ENCODE peak calls at places on chromosome 1, in eight cellular contexts. One of them, this sample, is unnamed.

GRCh38 chr1:30635386-30635975 is 87.9 kb downstream of the MATN1 start:
- DNase-seq in endodermal cell: no peak
- DNase-seq in heart left ventricle: no peak
- DNase-seq in hepatocyte: no peak
- DNase-seq in K562: no peak
- DNase-seq in colonic mucosa: no peak
- DNase-seq in DND-41: no peak
- DNase-seq in CD4-positive, CD25-positive, alpha-beta regulatory T cell: no peak
- DNase-seq in this sample: no peak

GRCh38 chr1:157115429-157115838 is 15.8 kb upstream of the ETV3L start:
- DNase-seq in CD4-positive, CD25-positive, alpha-beta regulatory T cell: no peak
- DNase-seq in colonic mucosa: no peak
- DNase-seq in K562: no peak
- DNase-seq in DND-41: no peak
- DNase-seq in hepatocyte: no peak
- DNase-seq in endodermal cell: peak; percentile 72
- DNase-seq in heart left ventricle: no peak
- DNase-seq in this sample: no peak

GRCh38 chr1:9410737-9411297 is 118.1 kb downstream of the SPSB1 start:
- DNase-seq in heart left ventricle: no peak
- DNase-seq in hepatocyte: peak; percentile 58
- DNase-seq in colonic mucosa: no peak
- DNase-seq in K562: peak; percentile 47
- DNase-seq in CD4-positive, CD25-positive, alpha-beta regulatory T cell: peak; percentile 30
- DNase-seq in DND-41: peak; percentile 52
- DNase-seq in endodermal cell: no peak
- DNase-seq in this sample: no peak

GRCh38 chr1:113538225-113538624 is 147.9 kb downstream of the MAGI3 start:
- DNase-seq in endodermal cell: no peak
- DNase-seq in hepatocyte: no peak
- DNase-seq in CD4-positive, CD25-positive, alpha-beta regulatory T cell: no peak
- DNase-seq in DND-41: no peak
- DNase-seq in heart left ventricle: no peak
- DNase-seq in K562: no peak
- DNase-seq in colonic mucosa: no peak
- DNase-seq in this sample: no peak

GRCh38 chr1:248818505-248819374 is 7.0 kb downstream of the SH3BP5L start:
- DNase-seq in hepatocyte: no peak
- DNase-seq in K562: peak; percentile 3
- DNase-seq in CD4-positive, CD25-positive, alpha-beta regulatory T cell: no peak
- DNase-seq in colonic mucosa: peak; percentile 15
- DNase-seq in heart left ventricle: no peak
- DNase-seq in endodermal cell: no peak
- DNase-seq in DND-41: no peak
- DNase-seq in this sample: no peak

GRCh38 chr1:107555578-107555977 is 409.4 kb downstream of the VAV3 start:
- DNase-seq in K562: no peak
- DNase-seq in hepatocyte: no peak
- DNase-seq in DND-41: no peak
- DNase-seq in endodermal cell: no peak
- DNase-seq in CD4-positive, CD25-positive, alpha-beta regulatory T cell: no peak
- DNase-seq in colonic mucosa: no peak
- DNase-seq in heart left ventricle: no peak
- DNase-seq in this sample: no peak

GRCh38 chr1:204123376-204123775 is 28.5 kb downstream of the ETNK2 start:
- DNase-seq in endodermal cell: peak; percentile 84
- DNase-seq in CD4-positive, CD25-positive, alpha-beta regulatory T cell: no peak
- DNase-seq in DND-41: no peak
- DNase-seq in hepatocyte: no peak
- DNase-seq in colonic mucosa: no peak
- DNase-seq in heart left ventricle: no peak
- DNase-seq in K562: peak; percentile 46
- DNase-seq in this sample: no peak

GRCh38 chr1:53638641-53639035 is 100.3 kb downstream of the GLIS1 start:
- DNase-seq in DND-41: no peak
- DNase-seq in heart left ventricle: no peak
- DNase-seq in CD4-positive, CD25-positive, alpha-beta regulatory T cell: no peak
- DNase-seq in colonic mucosa: no peak
- DNase-seq in endodermal cell: peak; percentile 41
- DNase-seq in K562: no peak
- DNase-seq in hepatocyte: no peak
- DNase-seq in this sample: no peak

GRCh38 chr1:224090116-224090515 is 23.8 kb upstream of the FBXO28 start:
- DNase-seq in endodermal cell: no peak
- DNase-seq in DND-41: no peak
- DNase-seq in heart left ventricle: no peak
- DNase-seq in CD4-positive, CD25-positive, alpha-beta regulatory T cell: no peak
- DNase-seq in colonic mucosa: no peak
- DNase-seq in K562: no peak
- DNase-seq in hepatocyte: no peak
- DNase-seq in this sample: no peak

GRCh38 chr1:166080965-166081870 is 85.6 kb downstream of the FAM78B start:
- DNase-seq in K562: no peak
- DNase-seq in hepatocyte: no peak
- DNase-seq in colonic mucosa: no peak
- DNase-seq in DND-41: peak; percentile 78
- DNase-seq in endodermal cell: peak; percentile 32
- DNase-seq in heart left ventricle: no peak
- DNase-seq in CD4-positive, CD25-positive, alpha-beta regulatory T cell: no peak
- DNase-seq in this sample: no peak

GRCh38 chr1:237794071-237794470 is 96.7 kb downstream of the ZP4 start:
- DNase-seq in K562: no peak
- DNase-seq in heart left ventricle: no peak
- DNase-seq in DND-41: no peak
- DNase-seq in CD4-positive, CD25-positive, alpha-beta regulatory T cell: no peak
- DNase-seq in colonic mucosa: no peak
- DNase-seq in hepatocyte: peak; percentile 15
- DNase-seq in endodermal cell: no peak
- DNase-seq in this sample: no peak

GRCh38 chr1:159867322-159868064 is 5.0 kb upstream of the VSIG8 start:
- DNase-seq in heart left ventricle: peak; percentile 50
- DNase-seq in hepatocyte: peak; percentile 68
- DNase-seq in K562: no peak
- DNase-seq in CD4-positive, CD25-positive, alpha-beta regulatory T cell: no peak
- DNase-seq in endodermal cell: peak; percentile 77
- DNase-seq in colonic mucosa: peak; percentile 89
- DNase-seq in DND-41: no peak
- DNase-seq in this sample: no peak

GRCh38 chr1:3012511-3013291 is 8.6 kb upstream of the ACTRT2 start:
- DNase-seq in DND-41: peak; percentile 11
- DNase-seq in heart left ventricle: peak; percentile 75
- DNase-seq in endodermal cell: peak; percentile 86
- DNase-seq in hepatocyte: peak; percentile 63
- DNase-seq in K562: peak; percentile 86
- DNase-seq in CD4-positive, CD25-positive, alpha-beta regulatory T cell: peak; percentile 10
- DNase-seq in colonic mucosa: peak; percentile 57
- DNase-seq in this sample: peak; percentile 14

GRCh38 chr1:224632381-224632871 is 16.3 kb downstream of the CNIH3 start:
- DNase-seq in endodermal cell: no peak
- DNase-seq in colonic mucosa: no peak
- DNase-seq in K562: no peak
- DNase-seq in CD4-positive, CD25-positive, alpha-beta regulatory T cell: no peak
- DNase-seq in heart left ventricle: no peak
- DNase-seq in DND-41: no peak
- DNase-seq in hepatocyte: no peak
- DNase-seq in this sample: no peak

GRCh38 chr1:156410740-156411139 is 41.7 kb downstream of the RHBG start:
- DNase-seq in endodermal cell: no peak
- DNase-seq in K562: no peak
- DNase-seq in hepatocyte: no peak
- DNase-seq in CD4-positive, CD25-positive, alpha-beta regulatory T cell: no peak
- DNase-seq in DND-41: no peak
- DNase-seq in colonic mucosa: no peak
- DNase-seq in heart left ventricle: no peak
- DNase-seq in this sample: no peak

GRCh38 chr1:184212649-184213314 is 161.3 kb downstream of the TSEN15 start:
- DNase-seq in heart left ventricle: no peak
- DNase-seq in K562: no peak
- DNase-seq in CD4-positive, CD25-positive, alpha-beta regulatory T cell: no peak
- DNase-seq in endodermal cell: peak; percentile 59
- DNase-seq in colonic mucosa: no peak
- DNase-seq in hepatocyte: peak; percentile 71
- DNase-seq in DND-41: no peak
- DNase-seq in this sample: no peak

GRCh38 chr1:153775432-153776311 is 465 bp downstream of the SLC27A3 start:
- DNase-seq in endodermal cell: peak; percentile 98
- DNase-seq in hepatocyte: peak; percentile 91
- DNase-seq in colonic mucosa: peak; percentile 85
- DNase-seq in CD4-positive, CD25-positive, alpha-beta regulatory T cell: peak; percentile 59
- DNase-seq in K562: no peak
- DNase-seq in heart left ventricle: peak; percentile 71
- DNase-seq in DND-41: no peak
- DNase-seq in this sample: peak; percentile 31

GRCh38 chr1:155241851-155242264 is 13.4 kb downstream of the ENTREP3 start:
- DNase-seq in hepatocyte: no peak
- DNase-seq in colonic mucosa: no peak
- DNase-seq in heart left ventricle: no peak
- DNase-seq in DND-41: no peak
- DNase-seq in endodermal cell: no peak
- DNase-seq in K562: no peak
- DNase-seq in CD4-positive, CD25-positive, alpha-beta regulatory T cell: no peak
- DNase-seq in this sample: no peak

GRCh38 chr1:99133759-99134158 is 129.1 kb upstream of the PLPPR5 start:
- DNase-seq in hepatocyte: no peak
- DNase-seq in heart left ventricle: no peak
- DNase-seq in DND-41: no peak
- DNase-seq in CD4-positive, CD25-positive, alpha-beta regulatory T cell: no peak
- DNase-seq in endodermal cell: no peak
- DNase-seq in K562: no peak
- DNase-seq in colonic mucosa: no peak
- DNase-seq in this sample: no peak

GRCh38 chr1:2980073-2980791 is 41.0 kb upstream of the ACTRT2 start:
- DNase-seq in endodermal cell: no peak
- DNase-seq in K562: no peak
- DNase-seq in hepatocyte: no peak
- DNase-seq in heart left ventricle: no peak
- DNase-seq in colonic mucosa: no peak
- DNase-seq in DND-41: no peak
- DNase-seq in CD4-positive, CD25-positive, alpha-beta regulatory T cell: no peak
- DNase-seq in this sample: no peak

GRCh38 chr1:180722586-180722985 is 90.8 kb downstream of the XPR1 start:
- DNase-seq in colonic mucosa: no peak
- DNase-seq in K562: no peak
- DNase-seq in hepatocyte: no peak
- DNase-seq in endodermal cell: no peak
- DNase-seq in DND-41: no peak
- DNase-seq in heart left ventricle: no peak
- DNase-seq in CD4-positive, CD25-positive, alpha-beta regulatory T cell: no peak
- DNase-seq in this sample: no peak

GRCh38 chr1:234875328-234875952 is 253.2 kb downstream of the TOMM20 start:
- DNase-seq in colonic mucosa: no peak
- DNase-seq in hepatocyte: no peak
- DNase-seq in CD4-positive, CD25-positive, alpha-beta regulatory T cell: no peak
- DNase-seq in DND-41: no peak
- DNase-seq in K562: no peak
- DNase-seq in heart left ventricle: no peak
- DNase-seq in endodermal cell: no peak
- DNase-seq in this sample: no peak

GRCh38 chr1:93672069-93672468 is 9.6 kb downstream of the BCAR3 start:
- DNase-seq in colonic mucosa: peak; percentile 93
- DNase-seq in endodermal cell: no peak
- DNase-seq in heart left ventricle: peak; percentile 91
- DNase-seq in CD4-positive, CD25-positive, alpha-beta regulatory T cell: no peak
- DNase-seq in K562: peak; percentile 64
- DNase-seq in hepatocyte: peak; percentile 91
- DNase-seq in DND-41: no peak
- DNase-seq in this sample: no peak
- H3K27ac ChIP-seq in colonic mucosa: no peak overlapping the region
- H3K27ac ChIP-seq in endodermal cell: no peak overlapping the region
- H3K27ac ChIP-seq in heart left ventricle: peak overlapping the region; percentile 76
- H3K27ac ChIP-seq in CD4-positive, CD25-positive, alpha-beta regulatory T cell: no peak overlapping the region
- H3K27ac ChIP-seq in K562: no peak overlapping the region
- H3K27ac ChIP-seq in hepatocyte: peak overlapping the region; percentile 64
- H3K27ac ChIP-seq in DND-41: no peak overlapping the region
- H3K27ac ChIP-seq in this sample: no peak overlapping the region

DNA sequence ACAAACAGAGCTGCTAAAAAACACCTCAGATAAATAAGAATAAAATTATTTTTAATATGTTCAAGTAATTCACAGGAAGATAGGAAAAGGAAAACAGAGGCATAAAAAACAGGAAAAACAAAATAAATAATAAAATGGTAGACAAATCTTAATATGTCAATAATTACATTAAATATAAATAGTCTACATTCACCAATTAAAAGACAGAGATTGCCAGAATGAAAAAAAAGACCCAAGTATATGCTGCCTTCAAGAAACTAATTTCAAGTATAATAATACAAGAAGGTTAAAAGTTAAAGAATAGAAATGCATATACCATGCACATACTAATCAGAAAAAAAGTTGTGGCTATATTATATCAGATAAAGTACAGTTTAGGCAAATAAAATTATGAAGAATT is 1.9 kb downstream of the CYP2J2 start:
- DNase-seq in DND-41: no peak
- DNase-seq in CD4-positive, CD25-positive, alpha-beta regulatory T cell: no peak
- DNase-seq in heart left ventricle: no peak
- DNase-seq in K562: no peak
- DNase-seq in colonic mucosa: no peak
- DNase-seq in hepatocyte: no peak
- DNase-seq in endodermal cell: no peak
- DNase-seq in this sample: no peak
- H3K27ac ChIP-seq in DND-41: no peak overlapping the region
- H3K27ac ChIP-seq in CD4-positive, CD25-positive, alpha-beta regulatory T cell: no peak overlapping the region
- H3K27ac ChIP-seq in heart left ventricle: no peak overlapping the region
- H3K27ac ChIP-seq in K562: no peak overlapping the region
- H3K27ac ChIP-seq in colonic mucosa: no peak overlapping the region
- H3K27ac ChIP-seq in hepatocyte: no peak overlapping the region
- H3K27ac ChIP-seq in endodermal cell: no peak overlapping the region
- H3K27ac ChIP-seq in this sample: no peak overlapping the region

DNA sequence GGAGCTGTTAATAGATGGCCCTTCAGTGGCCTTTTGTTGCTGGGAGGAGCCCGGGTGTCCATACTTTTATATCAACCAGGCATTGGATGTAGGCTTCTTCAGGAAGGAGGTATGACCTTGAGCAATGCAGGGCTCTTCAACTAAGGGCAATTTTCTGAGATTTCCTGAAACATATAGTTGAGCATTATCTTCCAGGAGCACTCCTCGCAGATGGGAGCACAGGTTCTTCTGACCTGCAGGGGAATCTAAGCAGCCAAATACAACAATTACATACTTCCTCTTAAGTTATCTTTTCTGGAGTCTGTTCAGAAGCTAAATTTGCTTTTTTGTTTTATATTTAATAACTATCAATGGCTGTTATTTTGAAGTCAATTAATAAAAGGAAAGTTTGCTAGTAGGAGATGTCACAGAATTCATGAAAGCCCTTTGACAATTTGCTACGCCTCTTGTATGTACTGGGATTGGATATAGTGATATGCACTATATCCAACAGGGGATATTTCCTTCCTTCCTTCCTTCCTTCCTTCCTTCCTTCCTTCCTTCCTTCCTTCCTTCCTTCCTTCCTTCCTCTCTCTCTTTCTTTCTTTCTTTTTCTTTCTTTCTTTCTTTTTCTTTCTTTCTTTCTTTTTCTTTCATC is 422.6 kb upstream of the NEGR1 start:
- DNase-seq in endodermal cell: no peak
- DNase-seq in K562: no peak
- DNase-seq in CD4-positive, CD25-positive, alpha-beta regulatory T cell: no peak
- DNase-seq in hepatocyte: no peak
- DNase-seq in heart left ventricle: no peak
- DNase-seq in colonic mucosa: no peak
- DNase-seq in DND-41: no peak
- DNase-seq in this sample: no peak
- H3K27ac ChIP-seq in endodermal cell: no peak overlapping the region
- H3K27ac ChIP-seq in K562: no peak overlapping the region
- H3K27ac ChIP-seq in CD4-positive, CD25-positive, alpha-beta regulatory T cell: no peak overlapping the region
- H3K27ac ChIP-seq in hepatocyte: no peak overlapping the region
- H3K27ac ChIP-seq in heart left ventricle: no peak overlapping the region
- H3K27ac ChIP-seq in colonic mucosa: no peak overlapping the region
- H3K27ac ChIP-seq in DND-41: no peak overlapping the region
- H3K27ac ChIP-seq in this sample: no peak overlapping the region

GRCh38 chr1:221292652-221293051 is 413.4 kb downstream of the HLX start:
- DNase-seq in CD4-positive, CD25-positive, alpha-beta regulatory T cell: no peak
- DNase-seq in hepatocyte: no peak
- DNase-seq in DND-41: no peak
- DNase-seq in K562: no peak
- DNase-seq in endodermal cell: peak; percentile 74
- DNase-seq in heart left ventricle: no peak
- DNase-seq in colonic mucosa: no peak
- DNase-seq in this sample: no peak
- H3K27ac ChIP-seq in CD4-positive, CD25-positive, alpha-beta regulatory T cell: no peak overlapping the region
- H3K27ac ChIP-seq in hepatocyte: no peak overlapping the region
- H3K27ac ChIP-seq in DND-41: no peak overlapping the region
- H3K27ac ChIP-seq in K562: no peak overlapping the region
- H3K27ac ChIP-seq in endodermal cell: no peak overlapping the region
- H3K27ac ChIP-seq in heart left ventricle: no peak overlapping the region
- H3K27ac ChIP-seq in colonic mucosa: no peak overlapping the region
- H3K27ac ChIP-seq in this sample: no peak overlapping the region